ENCODE peak calls at places on chromosomes 1 and 21, in five cellular contexts. G is HEK293T, L is GM12878, I is K562, E is SK-N-SH. T is an unnamed sample.

GRCh38 chr1:187725216-187725615 is 896.5 kb downstream of the PLA2G4A start:
- DNase-seq in L (no peak), I (no peak), E (no peak), G (no peak), T (no peak)

GRCh38 chr1:59580257-59580656 is 234.5 kb upstream of the HOOK1 start:
- DNase-seq in G (no peak), E (no peak), I (no peak), L (no peak), T (no peak)

GRCh38 chr1:115437146-115437639 is 99.1 kb upstream of the NGF start:
- DNase-seq in I (no peak), L (no peak), G (no peak), E (no peak), T (no peak)

GRCh38 chr21:16082038-16082816 is 352.4 kb downstream of the USP25 start:
- DNase-seq in G (no peak), L (no peak), I (no peak), E (no peak), T (no peak)

GRCh38 chr1:8661185-8662110 is 156.0 kb downstream of the RERE start:
- DNase-seq in E (no peak), G (no peak), L (peak), I (peak), T (no peak)

GRCh38 chr1:1554926-1555915 is 14.8 kb upstream of the TMEM240 start:
- DNase-seq in I (peak), L (no peak), E (no peak), G (no peak), T (no peak)

GRCh38 chr1:91529856-91530255 is 29.2 kb downstream of the CDC7 start:
- DNase-seq in I (peak), E (no peak), L (no peak), G (no peak), T (no peak)

GRCh38 chr21:17590443-17590842 is 22.3 kb downstream of the BTG3 start:
- DNase-seq in L (no peak), I (no peak), E (no peak), G (no peak), T (no peak)

GRCh38 chr1:223319913-223320600 is 43.9 kb downstream of the SUSD4 start:
- DNase-seq in G (no peak), L (no peak), I (no peak), E (no peak), T (no peak)

GRCh38 chr21:34166468-34166867 is 93.1 kb downstream of the MRPS6 start:
- DNase-seq in I (no peak), G (no peak), L (no peak), E (no peak), T (no peak)

GRCh38 chr1:67618285-67619018 is 66.5 kb upstream of the GADD45A start:
- DNase-seq in I (no peak), G (no peak), L (no peak), E (no peak), T (no peak)

GRCh38 chr1:14687147-14687546 is 88.7 kb downstream of the KAZN start:
- DNase-seq in G (no peak), L (no peak), I (no peak), E (no peak), T (no peak)

GRCh38 chr1:200641175-200641489 is 20.6 kb upstream of the KIF14 start:
- DNase-seq in G (no peak), E (no peak), L (no peak), I (no peak), T (no peak)

GRCh38 chr1:36436820-36437219 is 13.4 kb downstream of the OSCP1 start:
- DNase-seq in L (no peak), E (no peak), I (no peak), G (no peak), T (peak)

GRCh38 chr1:30697977-30698376 is 25.4 kb downstream of the MATN1 start:
- DNase-seq in I (no peak), L (no peak), E (peak), G (no peak), T (no peak)

GRCh38 chr1:174659823-174660222 is 212.1 kb downstream of the GPR52 start:
- DNase-seq in G (no peak), L (no peak), E (no peak), I (no peak), T (peak)

GRCh38 chr1:113042336-113043143 is 30.5 kb upstream of the LRIG2 start:
- DNase-seq in E (peak), G (peak), L (no peak), I (peak), T (peak)

GRCh38 chr1:218869276-218869675 is 304.4 kb upstream of the LYPLAL1 start:
- DNase-seq in I (no peak), G (no peak), E (no peak), L (no peak), T (no peak)

GRCh38 chr1:66681686-66682085 is 70.6 kb upstream of the DYNLT5 start:
- DNase-seq in I (no peak), G (no peak), L (no peak), E (no peak), T (no peak)

GRCh38 chr1:209491031-209491430 is 92.5 kb upstream of the CAMK1G start:
- DNase-seq in G (no peak), E (no peak), I (no peak), L (no peak), T (no peak)

GRCh38 chr1:172004671-172005070 is 163.4 kb downstream of the DNM3 start:
- DNase-seq in I (no peak), G (no peak), L (no peak), E (no peak), T (no peak)

GRCh38 chr1:240237305-240237721 is 145.6 kb downstream of the FMN2 start:
- DNase-seq in I (no peak), E (peak), L (no peak), G (no peak), T (no peak)

GRCh38 chr21:17613242-17613676 is 558 bp upstream of the BTG3 start:
- DNase-seq in G (peak), I (no peak), E (no peak), L (no peak), T (no peak)

GRCh38 chr1:64856564-64856963 is 109.8 kb downstream of the JAK1 start:
- DNase-seq in L (no peak), G (no peak), I (no peak), E (no peak), T (no peak)

GRCh38 chr1:185016880-185017279 is 28.5 kb upstream of the RNF2 start:
- DNase-seq in E (no peak), L (no peak), G (no peak), I (no peak), T (no peak)

GRCh38 chr1:23930861-23931471 is 17.8 kb upstream of the CNR2 start:
- DNase-seq in G (no peak), I (no peak), L (no peak), E (no peak), T (no peak)

GRCh38 chr1:108753363-108753762 is 6.9 kb downstream of the STXBP3 start:
- DNase-seq in E (no peak), L (no peak), I (no peak), G (no peak), T (no peak)

GRCh38 chr1:204885288-204885711 is 14.6 kb downstream of the NFASC start:
- DNase-seq in E (no peak), L (no peak), I (no peak), G (no peak), T (peak)

GRCh38 chr1:206723500-206724472 is 39.1 kb downstream of the MAPKAPK2 start:
- DNase-seq in G (no peak), I (no peak), L (no peak), E (no peak), T (no peak)

GRCh38 chr1:44707959-44708831 is 22.8 kb downstream of the RNU5D-1 start:
- DNase-seq in I (peak), L (no peak), G (peak), E (peak), T (peak)

GRCh38 chr1:31007462-31007991 is 58.0 kb downstream of the PUM1 start:
- DNase-seq in G (no peak), I (no peak), E (no peak), L (no peak), T (no peak)

GRCh38 chr1:7469255-7469938 is 301.7 kb upstream of the VAMP3 start:
- DNase-seq in L (no peak), I (no peak), E (no peak), G (no peak), T (no peak)

GRCh38 chr1:6503884-6504602 is 12.6 kb upstream of the PLEKHG5 start:
- DNase-seq in E (peak), L (no peak), G (no peak), I (no peak), T (no peak)

GRCh38 chr1:38454236-38454635 is 405.3 kb downstream of the RRAGC start:
- DNase-seq in L (no peak), I (peak), E (no peak), G (no peak), T (no peak)

GRCh38 chr1:30822966-30823581 is 65.5 kb upstream of the LAPTM5 start:
- DNase-seq in I (no peak), G (no peak), L (no peak), E (no peak), T (no peak)

GRCh38 chr1:32766328-32766972 is 50.7 kb downstream of the YARS1 start:
- DNase-seq in L (no peak), E (no peak), G (no peak), I (no peak), T (no peak)

GRCh38 chr1:32767156-32767555 is 50.0 kb downstream of the YARS1 start:
- DNase-seq in L (no peak), G (no peak), I (no peak), E (no peak), T (no peak)

GRCh38 chr1:32765561-32766327 is 51.4 kb downstream of the YARS1 start:
- DNase-seq in L (no peak), G (no peak), I (no peak), E (peak), T (no peak)

GRCh38 chr1:32768110-32768857 is 48.9 kb downstream of the YARS1 start:
- DNase-seq in E (no peak), I (no peak), G (no peak), L (no peak), T (no peak)

DNA sequence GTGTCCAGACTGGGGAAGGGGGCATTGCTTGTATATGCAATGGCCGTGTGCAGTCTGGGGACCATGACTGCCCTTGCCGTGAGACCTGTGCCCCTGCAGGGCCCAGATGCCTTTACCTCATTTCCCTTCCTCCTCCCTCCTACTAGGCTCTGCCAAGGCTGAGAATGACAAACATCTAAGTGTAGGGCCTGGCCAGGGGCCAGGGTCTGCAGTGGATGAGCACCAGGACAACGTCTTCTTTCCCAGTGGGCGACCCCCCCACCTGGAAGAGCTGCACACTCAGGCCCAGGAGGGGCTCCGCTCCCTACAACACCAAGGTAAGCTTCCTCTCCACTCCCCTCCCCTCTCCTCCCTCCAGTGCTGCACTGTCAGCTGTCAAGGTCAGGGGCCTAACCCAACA is 49.5 kb downstream of the YARS1 start:
- DNase-seq in G (no peak), E (no peak), L (no peak), I (no peak), T (no peak)
- TF ChIP-seq FOXM1 in G (no peak), E (no peak), L (no peak), I (no peak), T (no peak)

DNA sequence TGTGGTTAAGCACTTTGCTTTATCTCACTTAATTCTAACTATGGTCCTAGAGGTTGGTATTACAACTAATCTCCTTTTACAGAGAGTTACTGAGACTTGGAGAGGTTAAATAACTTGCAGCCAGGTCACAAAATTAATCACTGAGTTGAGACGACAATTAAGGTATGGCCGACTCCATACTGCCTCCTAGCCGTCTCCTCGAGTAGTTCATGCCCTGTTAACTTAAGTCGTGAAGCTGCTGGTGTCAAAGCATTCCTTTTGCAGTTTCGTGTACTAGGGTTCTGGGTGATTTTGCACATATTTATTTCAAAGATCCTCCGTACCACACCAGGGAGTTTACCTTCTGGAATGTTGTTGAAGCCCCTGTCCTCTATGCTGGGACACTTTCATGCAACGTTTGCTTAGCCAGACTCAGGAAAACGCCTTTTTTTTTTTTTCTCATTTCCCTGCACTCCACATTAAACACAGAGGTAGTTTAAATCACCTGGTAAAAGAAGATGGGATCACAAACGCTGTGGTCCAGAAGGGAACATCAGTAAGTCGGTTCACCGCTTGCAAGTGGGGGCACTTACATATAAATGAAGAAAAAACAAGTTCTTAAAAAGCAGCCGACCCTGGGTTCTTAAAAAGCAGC is 570 bp upstream of the NEK7 start:
- DNase-seq in I (peak), E (peak), G (peak), L (no peak), T (peak)
- TF ChIP-seq FOXM1 in I (no peak), E (no peak), G (no peak), L (no peak), T (no peak)

GRCh38 chr1:55062801-55063561 is 23.6 kb downstream of the PCSK9 start:
- DNase-seq in L (no peak), E (peak), I (no peak), G (no peak), T (no peak)

GRCh38 chr1:55063562-55063942 is 24.2 kb downstream of the PCSK9 start:
- DNase-seq in I (no peak), G (no peak), E (no peak), L (no peak), T (no peak)

GRCh38 chr1:55065649-55066048 is 26.3 kb downstream of the PCSK9 start:
- DNase-seq in G (no peak), L (no peak), I (no peak), E (no peak), T (no peak)

GRCh38 chr1:55067022-55067781 is 27.9 kb downstream of the PCSK9 start:
- DNase-seq in E (no peak), G (no peak), L (no peak), I (no peak), T (no peak)

GRCh38 chr1:55064861-55065263 is 25.5 kb downstream of the PCSK9 start:
- DNase-seq in G (no peak), I (no peak), L (no peak), E (no peak), T (no peak)
- TF ChIP-seq FOXM1 in G (no peak), I (no peak), L (no peak), E (no peak), T (no peak)

GRCh38 chr1:154952664-154953063 is 3.2 kb downstream of the PBXIP1 start:
- DNase-seq in I (no peak), E (no peak), L (no peak), G (no peak), T (no peak)

GRCh38 chr1:154953611-154954038 is 2.3 kb downstream of the PBXIP1 start:
- DNase-seq in I (no peak), G (no peak), L (no peak), E (no peak), T (no peak)

GRCh38 chr1:154954541-154954940 is 1.4 kb downstream of the PBXIP1 start:
- DNase-seq in L (no peak), E (no peak), I (no peak), G (no peak), T (no peak)

GRCh38 chr1:154955039-154955717 is 721 bp downstream of the PBXIP1 start:
- DNase-seq in G (no peak), I (peak), E (peak), L (no peak), T (peak)

DNA sequence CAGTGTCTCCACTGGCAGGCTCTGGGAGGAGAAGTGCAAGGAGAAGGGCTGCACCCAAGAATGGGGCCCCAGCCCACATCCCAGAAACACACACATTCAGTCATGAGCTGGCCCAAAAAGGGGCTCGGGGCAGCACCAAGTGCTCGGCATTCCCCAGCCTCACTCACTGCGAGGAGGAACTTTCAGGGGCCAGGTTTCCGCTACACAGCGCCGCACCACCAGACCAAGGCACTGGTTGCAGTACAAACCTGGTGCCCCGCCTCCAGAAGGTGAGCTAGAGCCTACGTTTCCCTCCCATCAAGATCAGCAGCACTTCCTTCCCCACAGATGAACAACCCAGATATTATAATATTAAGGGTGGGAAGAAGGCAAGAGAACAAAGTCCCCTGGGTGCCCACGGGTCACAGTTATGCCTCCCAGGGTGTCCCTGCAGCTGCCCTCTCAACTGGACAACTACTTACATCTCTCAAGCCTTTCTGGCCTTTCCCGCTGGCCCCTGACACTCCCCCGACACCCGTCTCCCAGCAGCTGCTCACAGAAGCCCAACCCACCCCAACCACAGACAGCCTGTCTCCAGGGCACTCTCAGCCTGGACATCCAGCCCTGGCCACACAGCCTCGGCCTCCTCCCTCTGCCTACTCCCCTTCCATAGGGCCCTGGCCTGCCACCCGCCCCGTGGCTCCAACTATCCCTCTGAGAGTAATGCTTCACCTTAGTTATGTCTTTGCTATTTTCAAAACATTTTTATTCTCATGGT is 3.8 kb downstream of the PBXIP1 start:
- DNase-seq in I (no peak), G (no peak), L (no peak), E (peak), T (no peak)
- TF ChIP-seq FOXM1 in I (no peak), G (no peak), L (no peak), E (no peak), T (no peak)

DNA sequence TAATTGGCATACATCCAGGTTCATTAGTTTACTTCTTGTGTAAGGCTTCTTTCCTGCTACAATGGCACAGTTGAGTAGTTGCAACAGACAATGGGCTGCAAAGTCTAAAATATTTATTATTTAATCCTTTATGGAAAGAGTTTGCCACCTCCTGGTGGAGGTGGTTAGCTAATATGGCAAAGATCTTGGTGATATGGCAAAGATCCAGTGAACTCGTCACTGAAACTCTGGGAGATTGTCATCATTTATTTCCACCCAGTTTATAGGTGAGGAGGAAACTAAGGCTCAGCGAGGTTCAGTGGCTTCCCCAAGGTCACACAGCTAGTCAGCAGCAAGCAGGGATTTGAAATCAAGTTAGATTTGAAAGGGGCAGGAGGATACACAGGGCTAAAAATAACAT is 16.1 kb upstream of the IFFO2 start:
- DNase-seq in E (no peak), L (no peak), G (no peak), I (no peak), T (no peak)
- TF ChIP-seq FOXM1 in E (no peak), L (no peak), G (no peak), I (no peak), T (no peak)

GRCh38 chr1:241834733-241835377 is 13.1 kb upstream of the EXO1 start:
- DNase-seq in I (peak), G (peak), L (no peak), E (peak), T (peak)
- TF ChIP-seq FOXM1 in I (no peak), G (no peak), L (no peak), E (no peak), T (no peak)

GRCh38 chr1:55061000-55061705 is 21.8 kb downstream of the PCSK9 start:
- DNase-seq in L (no peak), G (no peak), E (no peak), I (no peak), T (no peak)

GRCh38 chr1:55060133-55060999 is 21.0 kb downstream of the PCSK9 start:
- DNase-seq in L (peak), G (no peak), I (no peak), E (no peak), T (no peak)

GRCh38 chr1:55067914-55068313 is 28.6 kb downstream of the PCSK9 start:
- DNase-seq in I (no peak), E (no peak), L (no peak), G (no peak), T (no peak)

GRCh38 chr1:55061706-55062321 is 22.5 kb downstream of the PCSK9 start:
- DNase-seq in L (no peak), I (no peak), G (no peak), E (no peak), T (no peak)

GRCh38 chr1:55064071-55064581 is 24.8 kb downstream of the PCSK9 start:
- DNase-seq in G (no peak), E (peak), L (no peak), I (no peak), T (no peak)
- TF ChIP-seq FOXM1 in G (no peak), E (no peak), L (no peak), I (no peak), T (no peak)

GRCh38 chr21:45404726-45405270 is at the start of gene COL18A1:
- DNase-seq in E (peak), I (peak), G (peak), L (no peak), T (no peak)

GRCh38 chr21:45405819-45406762 is 1.1 kb downstream of the COL18A1 start:
- DNase-seq in E (peak), L (no peak), I (no peak), G (peak), T (peak)

GRCh38 chr21:45403825-45404725 is 890 bp upstream of the COL18A1 start:
- DNase-seq in L (no peak), G (peak), E (no peak), I (no peak), T (no peak)

GRCh38 chr21:45406801-45407628 is 2.0 kb downstream of the COL18A1 start:
- DNase-seq in E (no peak), I (no peak), L (no peak), G (no peak), T (peak)

GRCh38 chr21:45405271-45405818 is 380 bp downstream of the COL18A1 start:
- DNase-seq in L (no peak), G (peak), I (peak), E (peak), T (no peak)
- TF ChIP-seq FOXM1 in L (no peak), G (no peak), I (no peak), E (no peak), T (no peak)

GRCh38 chr1:173409613-173410012 is 67.5 kb upstream of the PRDX6 start:
- DNase-seq in I (no peak), G (no peak), L (no peak), E (no peak), T (no peak)
- TF ChIP-seq FOXM1 in I (no peak), G (no peak), L (no peak), E (no peak), T (no peak)